ENCODE peak calls at places on chromosomes 2 and 18, in ten cellular contexts. One of them, this sample, is unnamed. For H3K9me3, the result is how much of the 10 kb centered on the place peaks cover.

GRCh38 chr2:123512547-123512946 is 512.5 kb upstream of the CNTNAP5 start:
- DNase-seq in esophagus squamous epithelium: no peak
- DNase-seq in tibial nerve: no peak
- DNase-seq in cardiac muscle cell: no peak
- DNase-seq in psoas muscle: no peak
- DNase-seq in lower lobe of right lung: no peak
- DNase-seq in endothelial cell of umbilical vein: no peak
- DNase-seq in fibroblast of lung: no peak
- DNase-seq in left ventricle myocardium inferior: no peak
- DNase-seq in sigmoid colon: no peak
- DNase-seq in this sample: no peak

GRCh38 chr2:239776441-239777033 is 248.6 kb downstream of the NDUFA10 start:
- DNase-seq in esophagus squamous epithelium: no peak
- DNase-seq in tibial nerve: no peak
- DNase-seq in cardiac muscle cell: no peak
- DNase-seq in psoas muscle: no peak
- DNase-seq in lower lobe of right lung: no peak
- DNase-seq in endothelial cell of umbilical vein: no peak
- DNase-seq in fibroblast of lung: no peak
- DNase-seq in left ventricle myocardium inferior: no peak
- DNase-seq in sigmoid colon: peak
- DNase-seq in this sample: peak

GRCh38 chr18:55407191-55407590 is 180.8 kb downstream of the TCF4 start:
- DNase-seq in esophagus squamous epithelium: no peak
- DNase-seq in tibial nerve: no peak
- DNase-seq in cardiac muscle cell: no peak
- DNase-seq in psoas muscle: no peak
- DNase-seq in lower lobe of right lung: no peak
- DNase-seq in endothelial cell of umbilical vein: no peak
- DNase-seq in fibroblast of lung: no peak
- DNase-seq in left ventricle myocardium inferior: no peak
- DNase-seq in sigmoid colon: no peak
- DNase-seq in this sample: no peak

GRCh38 chr18:37304012-37304680 is 261.5 kb downstream of the CELF4 start:
- DNase-seq in esophagus squamous epithelium: no peak
- DNase-seq in tibial nerve: no peak
- DNase-seq in cardiac muscle cell: no peak
- DNase-seq in psoas muscle: no peak
- DNase-seq in lower lobe of right lung: no peak
- DNase-seq in endothelial cell of umbilical vein: no peak
- DNase-seq in fibroblast of lung: no peak
- DNase-seq in left ventricle myocardium inferior: no peak
- DNase-seq in sigmoid colon: no peak
- DNase-seq in this sample: no peak

GRCh38 chr2:231181848-231182247 is 16.6 kb upstream of the ARMC9 start:
- DNase-seq in esophagus squamous epithelium: no peak
- DNase-seq in tibial nerve: peak
- DNase-seq in cardiac muscle cell: peak
- DNase-seq in psoas muscle: peak
- DNase-seq in lower lobe of right lung: peak
- DNase-seq in endothelial cell of umbilical vein: peak
- DNase-seq in fibroblast of lung: peak
- DNase-seq in left ventricle myocardium inferior: peak
- DNase-seq in sigmoid colon: peak
- DNase-seq in this sample: peak

GRCh38 chr2:157258520-157259326 is 1.2 kb downstream of the GALNT5 start:
- DNase-seq in esophagus squamous epithelium: no peak
- DNase-seq in tibial nerve: no peak
- DNase-seq in cardiac muscle cell: no peak
- DNase-seq in psoas muscle: no peak
- DNase-seq in lower lobe of right lung: no peak
- DNase-seq in endothelial cell of umbilical vein: no peak
- DNase-seq in fibroblast of lung: peak
- DNase-seq in left ventricle myocardium inferior: no peak
- DNase-seq in sigmoid colon: no peak
- DNase-seq in this sample: peak

GRCh38 chr2:205409403-205409802 is 272.9 kb upstream of the NRP2 start:
- DNase-seq in esophagus squamous epithelium: no peak
- DNase-seq in tibial nerve: no peak
- DNase-seq in cardiac muscle cell: no peak
- DNase-seq in psoas muscle: no peak
- DNase-seq in lower lobe of right lung: no peak
- DNase-seq in endothelial cell of umbilical vein: peak
- DNase-seq in fibroblast of lung: peak
- DNase-seq in left ventricle myocardium inferior: no peak
- DNase-seq in sigmoid colon: no peak
- DNase-seq in this sample: no peak

GRCh38 chr2:101127319-101128056 is 23.7 kb downstream of the TBC1D8 start:
- DNase-seq in esophagus squamous epithelium: no peak
- DNase-seq in tibial nerve: no peak
- DNase-seq in cardiac muscle cell: no peak
- DNase-seq in psoas muscle: no peak
- DNase-seq in lower lobe of right lung: no peak
- DNase-seq in endothelial cell of umbilical vein: no peak
- DNase-seq in fibroblast of lung: no peak
- DNase-seq in left ventricle myocardium inferior: no peak
- DNase-seq in sigmoid colon: no peak
- DNase-seq in this sample: no peak

GRCh38 chr18:12993439-12993838 is 2.3 kb downstream of the CEP192 start:
- DNase-seq in esophagus squamous epithelium: no peak
- DNase-seq in tibial nerve: no peak
- DNase-seq in cardiac muscle cell: no peak
- DNase-seq in psoas muscle: no peak
- DNase-seq in lower lobe of right lung: no peak
- DNase-seq in endothelial cell of umbilical vein: no peak
- DNase-seq in fibroblast of lung: no peak
- DNase-seq in left ventricle myocardium inferior: no peak
- DNase-seq in sigmoid colon: no peak
- DNase-seq in this sample: peak
- TF ChIP-seq CTCF in esophagus squamous epithelium: no peak
- TF ChIP-seq CTCF in tibial nerve: no peak
- TF ChIP-seq CTCF in cardiac muscle cell: no peak
- TF ChIP-seq CTCF in psoas muscle: no peak
- TF ChIP-seq CTCF in lower lobe of right lung: no peak
- TF ChIP-seq CTCF in endothelial cell of umbilical vein: no peak
- TF ChIP-seq CTCF in fibroblast of lung: no peak
- TF ChIP-seq CTCF in left ventricle myocardium inferior: no peak
- TF ChIP-seq CTCF in sigmoid colon: no peak
- TF ChIP-seq CTCF in this sample: peak

DNA sequence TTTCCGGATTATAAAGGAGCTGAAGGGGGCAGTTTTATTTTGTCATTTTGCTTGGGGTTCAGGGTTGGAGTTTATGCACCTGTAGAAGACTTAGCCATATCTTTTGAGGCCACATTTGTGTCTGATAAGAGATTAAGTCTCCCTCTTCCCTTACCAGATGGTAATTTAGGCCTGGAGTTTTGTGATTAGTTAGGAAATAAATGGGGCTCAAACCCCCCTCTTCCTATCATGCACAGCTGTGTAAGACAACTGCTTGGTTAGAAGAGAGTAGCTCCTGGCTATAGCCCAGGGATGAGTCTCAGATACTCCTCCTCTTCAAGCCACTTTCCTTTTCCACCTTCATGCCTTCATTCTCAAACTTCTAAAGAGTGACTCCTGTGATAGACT is 802 bp upstream of the SAP130 start:
- DNase-seq in esophagus squamous epithelium: no peak
- DNase-seq in tibial nerve: no peak
- DNase-seq in cardiac muscle cell: no peak
- DNase-seq in psoas muscle: no peak
- DNase-seq in lower lobe of right lung: no peak
- DNase-seq in endothelial cell of umbilical vein: no peak
- DNase-seq in fibroblast of lung: no peak
- DNase-seq in left ventricle myocardium inferior: no peak
- DNase-seq in sigmoid colon: no peak
- DNase-seq in this sample: no peak
- H3K27ac ChIP-seq in esophagus squamous epithelium: peak
- H3K27ac ChIP-seq in tibial nerve: peak
- H3K27ac ChIP-seq in cardiac muscle cell: peak
- H3K27ac ChIP-seq in psoas muscle: peak
- H3K27ac ChIP-seq in lower lobe of right lung: peak
- H3K27ac ChIP-seq in endothelial cell of umbilical vein: no peak
- H3K27ac ChIP-seq in fibroblast of lung: no peak
- H3K27ac ChIP-seq in left ventricle myocardium inferior: peak
- H3K27ac ChIP-seq in sigmoid colon: peak
- H3K27ac ChIP-seq in this sample: no peak

DNA sequence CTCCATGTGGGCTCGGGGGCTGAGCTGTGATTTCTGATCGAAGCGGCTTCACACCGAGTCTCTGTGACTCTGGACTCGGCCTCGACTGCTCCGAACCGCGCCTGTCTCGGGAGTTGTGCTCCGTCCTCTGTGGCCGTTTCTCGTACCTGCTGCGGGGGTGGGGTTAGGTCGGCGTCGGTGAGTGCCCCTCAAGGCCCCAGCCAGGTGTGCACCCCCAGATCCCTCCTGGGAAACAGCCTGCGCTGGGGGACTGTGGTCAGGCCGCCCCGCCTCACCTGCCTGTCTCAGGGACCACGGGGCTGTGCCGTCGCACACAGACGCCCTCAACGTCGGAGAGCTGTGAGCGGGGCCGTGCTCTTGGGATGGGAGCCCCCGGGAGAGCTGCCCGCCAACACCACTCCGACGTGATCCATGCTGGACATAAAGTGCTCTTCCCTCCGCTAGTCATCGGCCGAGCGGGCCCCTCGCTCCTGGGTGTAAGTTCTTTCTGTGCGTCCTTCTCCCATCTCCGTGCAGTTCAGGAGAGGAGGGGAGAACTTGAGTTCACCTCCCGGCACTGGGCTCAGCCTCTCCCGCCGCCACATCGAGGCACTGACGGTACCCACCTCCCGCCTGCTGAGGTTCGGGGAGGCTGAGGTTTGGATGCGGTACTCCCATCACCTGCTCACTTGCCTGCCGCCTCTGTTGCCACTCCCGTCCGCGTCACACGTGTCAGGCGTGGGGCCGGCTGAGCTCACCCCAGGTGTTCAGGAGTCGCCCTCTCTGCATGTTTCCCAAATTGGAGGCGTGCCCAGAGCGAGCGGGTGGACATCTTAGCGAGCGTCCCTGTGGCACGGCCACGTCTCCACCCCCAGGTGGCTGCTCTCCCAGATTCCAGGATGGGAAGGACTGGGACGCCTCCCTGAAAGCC is 55.7 kb downstream of the CTDP1 start:
- DNase-seq in esophagus squamous epithelium: no peak
- DNase-seq in tibial nerve: no peak
- DNase-seq in cardiac muscle cell: no peak
- DNase-seq in psoas muscle: no peak
- DNase-seq in lower lobe of right lung: peak
- DNase-seq in endothelial cell of umbilical vein: no peak
- DNase-seq in fibroblast of lung: no peak
- DNase-seq in left ventricle myocardium inferior: peak
- DNase-seq in sigmoid colon: peak
- DNase-seq in this sample: no peak
- H3K9me3 ChIP-seq in esophagus squamous epithelium: under half
- H3K9me3 ChIP-seq in tibial nerve: under half
- H3K9me3 ChIP-seq in cardiac muscle cell: under half
- H3K9me3 ChIP-seq in psoas muscle: under half
- H3K9me3 ChIP-seq in lower lobe of right lung: under half
- H3K9me3 ChIP-seq in endothelial cell of umbilical vein: under half
- H3K9me3 ChIP-seq in fibroblast of lung: under half
- H3K9me3 ChIP-seq in left ventricle myocardium inferior: under half
- H3K9me3 ChIP-seq in sigmoid colon: under half
- H3K9me3 ChIP-seq in this sample: under half

GRCh38 chr2:27220091-27220490 is 2.9 kb downstream of the CAD start:
- DNase-seq in esophagus squamous epithelium: no peak
- DNase-seq in tibial nerve: no peak
- DNase-seq in cardiac muscle cell: no peak
- DNase-seq in psoas muscle: no peak
- DNase-seq in lower lobe of right lung: no peak
- DNase-seq in endothelial cell of umbilical vein: no peak
- DNase-seq in fibroblast of lung: no peak
- DNase-seq in left ventricle myocardium inferior: no peak
- DNase-seq in sigmoid colon: no peak
- DNase-seq in this sample: no peak

GRCh38 chr2:27214936-27215335 is 2.2 kb upstream of the CAD start:
- DNase-seq in esophagus squamous epithelium: no peak
- DNase-seq in tibial nerve: no peak
- DNase-seq in cardiac muscle cell: no peak
- DNase-seq in psoas muscle: no peak
- DNase-seq in lower lobe of right lung: no peak
- DNase-seq in endothelial cell of umbilical vein: no peak
- DNase-seq in fibroblast of lung: no peak
- DNase-seq in left ventricle myocardium inferior: no peak
- DNase-seq in sigmoid colon: peak
- DNase-seq in this sample: no peak

GRCh38 chr2:27216416-27217137 is 592 bp upstream of the CAD start:
- DNase-seq in esophagus squamous epithelium: no peak
- DNase-seq in tibial nerve: no peak
- DNase-seq in cardiac muscle cell: no peak
- DNase-seq in psoas muscle: no peak
- DNase-seq in lower lobe of right lung: no peak
- DNase-seq in endothelial cell of umbilical vein: no peak
- DNase-seq in fibroblast of lung: no peak
- DNase-seq in left ventricle myocardium inferior: no peak
- DNase-seq in sigmoid colon: peak
- DNase-seq in this sample: peak

GRCh38 chr2:27218614-27219013 is 1.4 kb downstream of the CAD start:
- DNase-seq in esophagus squamous epithelium: no peak
- DNase-seq in tibial nerve: no peak
- DNase-seq in cardiac muscle cell: no peak
- DNase-seq in psoas muscle: no peak
- DNase-seq in lower lobe of right lung: no peak
- DNase-seq in endothelial cell of umbilical vein: no peak
- DNase-seq in fibroblast of lung: no peak
- DNase-seq in left ventricle myocardium inferior: no peak
- DNase-seq in sigmoid colon: peak
- DNase-seq in this sample: no peak

DNA sequence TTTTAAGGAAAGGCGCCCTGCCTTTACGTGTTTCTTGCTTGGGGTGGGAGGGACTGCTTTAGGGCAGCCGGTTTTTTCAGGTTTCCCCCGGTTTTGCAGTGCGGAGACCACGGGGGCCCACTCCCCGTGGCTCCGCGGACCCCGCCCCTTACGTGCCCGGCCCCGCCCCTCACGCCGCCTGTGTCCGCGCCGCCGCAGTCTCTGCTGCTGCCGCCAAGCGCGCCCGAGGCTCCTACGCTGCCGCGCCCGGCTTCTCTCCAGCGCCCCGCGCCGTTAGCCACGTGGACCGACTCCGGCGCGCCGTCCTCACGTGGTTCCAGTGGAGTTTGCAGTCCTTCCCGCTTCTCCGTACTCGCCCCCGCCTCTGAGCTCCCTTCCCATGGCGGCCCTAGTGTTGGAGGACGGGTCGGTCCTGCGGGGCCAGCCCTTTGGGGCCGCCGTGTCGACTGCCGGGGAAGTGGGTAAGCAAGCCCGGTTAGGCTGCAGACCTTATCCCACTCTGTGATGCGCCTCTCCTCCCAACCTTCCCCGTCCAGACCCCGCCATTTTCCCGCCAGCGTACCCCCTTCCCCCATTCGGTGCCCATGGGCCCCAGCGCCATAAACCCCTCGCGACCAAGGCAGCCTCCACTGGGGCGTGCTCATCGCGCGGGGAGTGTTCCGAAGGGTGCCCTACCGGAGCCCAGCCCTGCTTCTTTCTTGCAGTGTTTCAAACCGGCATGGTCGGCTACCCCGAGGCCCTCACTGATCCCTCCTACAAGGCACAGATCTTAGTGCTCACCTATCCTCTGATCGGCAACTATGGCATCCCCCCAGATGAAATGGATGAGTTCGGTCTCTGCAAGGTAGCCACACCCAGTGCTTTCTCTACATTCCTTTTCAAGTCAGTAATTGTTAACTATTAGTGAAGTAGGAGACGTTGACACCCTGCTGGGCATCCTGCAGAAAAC is at the start of gene CAD:
- DNase-seq in esophagus squamous epithelium: no peak
- DNase-seq in tibial nerve: peak
- DNase-seq in cardiac muscle cell: peak
- DNase-seq in psoas muscle: peak
- DNase-seq in lower lobe of right lung: peak
- DNase-seq in endothelial cell of umbilical vein: peak
- DNase-seq in fibroblast of lung: peak
- DNase-seq in left ventricle myocardium inferior: peak
- DNase-seq in sigmoid colon: peak
- DNase-seq in this sample: peak
- TF ChIP-seq CTCF in esophagus squamous epithelium: no peak
- TF ChIP-seq CTCF in tibial nerve: no peak
- TF ChIP-seq CTCF in cardiac muscle cell: peak
- TF ChIP-seq CTCF in psoas muscle: peak
- TF ChIP-seq CTCF in lower lobe of right lung: peak
- TF ChIP-seq CTCF in endothelial cell of umbilical vein: peak
- TF ChIP-seq CTCF in fibroblast of lung: peak
- TF ChIP-seq CTCF in left ventricle myocardium inferior: peak
- TF ChIP-seq CTCF in sigmoid colon: no peak
- TF ChIP-seq CTCF in this sample: peak